ENCODE peak calls at places on chromosomes 7 and 10, in six cellular contexts. One of them, this sample, is unnamed.

GRCh38 chr7:90455163-90456030 is 14.0 kb upstream of the PTTG1IP2 start:
- DNase-seq in testis: no peak
- DNase-seq in left ventricle myocardium inferior: no peak
- DNase-seq in SK-N-SH: peak; percentile 61
- DNase-seq in mammary epithelial cell: peak; percentile 41
- DNase-seq in hepatocyte: peak; percentile 51
- DNase-seq in this sample: no peak

GRCh38 chr10:33336606-33337334 is 2.3 kb upstream of the NRP1 start:
- DNase-seq in testis: peak; percentile 45
- DNase-seq in left ventricle myocardium inferior: peak; percentile 78
- DNase-seq in SK-N-SH: peak; percentile 74
- DNase-seq in mammary epithelial cell: peak; percentile 44
- DNase-seq in hepatocyte: peak; percentile 53
- DNase-seq in this sample: peak; percentile 53

GRCh38 chr7:27106181-27106905 is 3.9 kb upstream of the HOXA2 start:
- DNase-seq in testis: no peak
- DNase-seq in left ventricle myocardium inferior: no peak
- DNase-seq in SK-N-SH: peak; percentile 73
- DNase-seq in mammary epithelial cell: peak; percentile 58
- DNase-seq in hepatocyte: no peak
- DNase-seq in this sample: no peak

GRCh38 chr7:107559864-107560263 is 3.9 kb downstream of the COG5 start:
- DNase-seq in testis: no peak
- DNase-seq in left ventricle myocardium inferior: no peak
- DNase-seq in SK-N-SH: no peak
- DNase-seq in mammary epithelial cell: peak; percentile 55
- DNase-seq in hepatocyte: no peak
- DNase-seq in this sample: no peak

GRCh38 chr10:22911889-22912762 is 15.7 kb upstream of the ARMC3 start:
- DNase-seq in testis: peak; percentile 78
- DNase-seq in left ventricle myocardium inferior: no peak
- DNase-seq in SK-N-SH: peak; percentile 53
- DNase-seq in mammary epithelial cell: no peak
- DNase-seq in hepatocyte: peak; percentile 65
- DNase-seq in this sample: no peak

GRCh38 chr7:111229951-111230350 is 139.0 kb downstream of the LRRN3 start:
- DNase-seq in testis: no peak
- DNase-seq in left ventricle myocardium inferior: no peak
- DNase-seq in SK-N-SH: no peak
- DNase-seq in mammary epithelial cell: no peak
- DNase-seq in hepatocyte: no peak
- DNase-seq in this sample: no peak

GRCh38 chr10:17229717-17229966 is 1.6 kb downstream of the VIM start:
- DNase-seq in testis: no peak
- DNase-seq in left ventricle myocardium inferior: no peak
- DNase-seq in SK-N-SH: no peak
- DNase-seq in mammary epithelial cell: peak; percentile 59
- DNase-seq in hepatocyte: no peak
- DNase-seq in this sample: no peak

GRCh38 chr10:51341216-51341615 is 266.9 kb downstream of the PRKG1 start:
- DNase-seq in testis: no peak
- DNase-seq in left ventricle myocardium inferior: no peak
- DNase-seq in SK-N-SH: no peak
- DNase-seq in mammary epithelial cell: peak; percentile 10
- DNase-seq in hepatocyte: no peak
- DNase-seq in this sample: no peak

GRCh38 chr7:150367677-150368097 is 935 bp upstream of the REPIN1 start:
- DNase-seq in testis: no peak
- DNase-seq in left ventricle myocardium inferior: no peak
- DNase-seq in SK-N-SH: no peak
- DNase-seq in mammary epithelial cell: peak; percentile 72
- DNase-seq in hepatocyte: no peak
- DNase-seq in this sample: no peak

GRCh38 chr7:19403691-19404090 is 258.5 kb upstream of the FERD3L start:
- DNase-seq in testis: no peak
- DNase-seq in left ventricle myocardium inferior: no peak
- DNase-seq in SK-N-SH: no peak
- DNase-seq in mammary epithelial cell: no peak
- DNase-seq in hepatocyte: no peak
- DNase-seq in this sample: no peak

GRCh38 chr10:62000037-62000603 is 98.6 kb downstream of the ARID5B start:
- DNase-seq in testis: no peak
- DNase-seq in left ventricle myocardium inferior: no peak
- DNase-seq in SK-N-SH: no peak
- DNase-seq in mammary epithelial cell: no peak
- DNase-seq in hepatocyte: no peak
- DNase-seq in this sample: no peak

GRCh38 chr10:1410032-1410431 is 327.3 kb downstream of the ADARB2 start:
- DNase-seq in testis: no peak
- DNase-seq in left ventricle myocardium inferior: no peak
- DNase-seq in SK-N-SH: no peak
- DNase-seq in mammary epithelial cell: no peak
- DNase-seq in hepatocyte: no peak
- DNase-seq in this sample: no peak

GRCh38 chr7:132569884-132570614 is 6.2 kb downstream of the PLXNA4 start:
- DNase-seq in testis: no peak
- DNase-seq in left ventricle myocardium inferior: no peak
- DNase-seq in SK-N-SH: no peak
- DNase-seq in mammary epithelial cell: no peak
- DNase-seq in hepatocyte: no peak
- DNase-seq in this sample: no peak
- H3K27me3 ChIP-seq in testis: no peaks in the 10 kb centered on the region
- H3K27me3 ChIP-seq in left ventricle myocardium inferior: peaks cover 40% of the 10 kb centered on the region
- H3K27me3 ChIP-seq in SK-N-SH: peaks cover under 1% of the 10 kb centered on the region
- H3K27me3 ChIP-seq in mammary epithelial cell: peaks cover 28% of the 10 kb centered on the region
- H3K27me3 ChIP-seq in hepatocyte: peaks cover 81% of the 10 kb centered on the region
- H3K27me3 ChIP-seq in this sample: no peaks in the 10 kb centered on the region

DNA sequence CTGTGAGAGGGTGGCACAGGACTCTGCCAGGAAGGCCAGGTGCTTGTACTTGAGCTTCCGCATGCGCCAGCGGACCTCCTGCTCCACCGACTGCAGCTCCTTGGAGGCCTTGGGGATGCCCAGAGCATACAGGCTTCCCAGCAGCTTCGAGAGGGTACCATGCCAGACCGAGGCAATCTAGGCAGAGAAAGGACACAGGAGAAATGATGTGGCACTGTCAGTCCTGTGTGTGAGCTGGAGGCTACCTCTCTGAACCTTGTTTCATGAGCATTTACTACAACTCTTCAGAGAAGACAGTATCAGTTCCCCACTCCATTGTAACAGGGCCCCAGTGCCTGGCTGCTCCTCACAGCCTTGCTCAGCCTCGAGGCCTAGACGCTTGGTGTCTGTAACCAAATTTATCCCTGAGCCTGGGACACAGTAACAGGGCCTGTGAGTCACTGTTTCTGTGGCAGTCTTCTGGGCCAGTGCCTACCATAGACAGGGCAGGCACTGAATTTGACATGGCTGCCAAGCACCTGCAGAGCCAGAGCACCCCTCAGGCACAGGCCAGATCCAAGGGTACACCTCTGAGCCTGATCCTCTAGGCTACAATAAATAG is 5.8 kb downstream of the TBRG4 start:
- DNase-seq in testis: no peak
- DNase-seq in left ventricle myocardium inferior: no peak
- DNase-seq in SK-N-SH: no peak
- DNase-seq in mammary epithelial cell: no peak
- DNase-seq in hepatocyte: no peak
- DNase-seq in this sample: no peak
- H3K36me3 ChIP-seq in testis: no peaks in the 10 kb centered on the region
- H3K36me3 ChIP-seq in left ventricle myocardium inferior: peaks cover 84% of the 10 kb centered on the region
- H3K36me3 ChIP-seq in SK-N-SH: peaks cover 87% of the 10 kb centered on the region
- H3K36me3 ChIP-seq in mammary epithelial cell: peaks cover 55% of the 10 kb centered on the region
- H3K36me3 ChIP-seq in hepatocyte: no peaks in the 10 kb centered on the region
- H3K36me3 ChIP-seq in this sample: peaks cover 78% of the 10 kb centered on the region

DNA sequence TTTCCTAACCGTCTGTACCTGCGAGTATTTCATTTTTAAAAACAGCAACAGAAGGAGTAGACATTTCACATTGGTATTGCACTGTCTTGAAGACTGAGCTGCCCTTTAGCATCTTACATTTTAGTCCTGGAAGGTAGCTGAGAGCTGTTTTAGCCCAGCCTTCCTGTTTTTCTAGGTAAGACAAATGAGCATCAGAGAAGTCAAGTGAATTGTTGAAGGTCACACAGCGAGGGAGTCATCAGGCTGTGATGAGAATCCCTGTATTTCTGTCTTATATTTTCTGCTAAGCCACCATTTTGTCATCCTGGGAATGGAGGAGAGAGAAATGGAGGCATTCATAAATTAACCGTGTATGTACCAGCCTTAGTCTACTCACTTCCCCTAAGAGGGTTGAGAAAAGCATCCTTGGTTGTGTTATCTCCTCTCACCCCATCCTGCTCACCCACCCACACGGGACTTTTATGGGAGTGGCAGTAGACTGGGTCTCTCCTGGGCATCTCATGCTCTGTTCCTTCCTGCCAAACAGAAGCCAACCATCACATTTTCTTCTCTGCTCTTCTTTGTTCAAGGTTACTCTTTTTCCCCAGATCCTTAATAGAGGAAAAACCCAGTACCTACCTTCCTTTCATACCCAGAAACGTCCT is 8.5 kb downstream of the RBM20 start:
- DNase-seq in testis: no peak
- DNase-seq in left ventricle myocardium inferior: no peak
- DNase-seq in SK-N-SH: no peak
- DNase-seq in mammary epithelial cell: no peak
- DNase-seq in hepatocyte: no peak
- DNase-seq in this sample: no peak
- H3K27ac ChIP-seq in testis: no peak overlapping the region
- H3K27ac ChIP-seq in left ventricle myocardium inferior: peak overlapping the region; percentile 90
- H3K27ac ChIP-seq in SK-N-SH: no peak overlapping the region
- H3K27ac ChIP-seq in mammary epithelial cell: no peak overlapping the region
- H3K27ac ChIP-seq in hepatocyte: no peak overlapping the region
- H3K27ac ChIP-seq in this sample: no peak overlapping the region

GRCh38 chr10:133028158-133028557 is 59.6 kb upstream of the ADGRA1 start:
- DNase-seq in testis: no peak
- DNase-seq in left ventricle myocardium inferior: no peak
- DNase-seq in SK-N-SH: no peak
- DNase-seq in mammary epithelial cell: no peak
- DNase-seq in hepatocyte: no peak
- DNase-seq in this sample: no peak

GRCh38 chr10:133027480-133027879 is 60.2 kb upstream of the ADGRA1 start:
- DNase-seq in testis: no peak
- DNase-seq in left ventricle myocardium inferior: no peak
- DNase-seq in SK-N-SH: no peak
- DNase-seq in mammary epithelial cell: no peak
- DNase-seq in hepatocyte: no peak
- DNase-seq in this sample: no peak

GRCh38 chr10:133030126-133030525 is 57.6 kb upstream of the ADGRA1 start:
- DNase-seq in testis: no peak
- DNase-seq in left ventricle myocardium inferior: no peak
- DNase-seq in SK-N-SH: no peak
- DNase-seq in mammary epithelial cell: no peak
- DNase-seq in hepatocyte: no peak
- DNase-seq in this sample: no peak

GRCh38 chr10:133030791-133031190 is 56.9 kb upstream of the ADGRA1 start:
- DNase-seq in testis: no peak
- DNase-seq in left ventricle myocardium inferior: no peak
- DNase-seq in SK-N-SH: no peak
- DNase-seq in mammary epithelial cell: peak; percentile 2
- DNase-seq in hepatocyte: no peak
- DNase-seq in this sample: peak; percentile 37

GRCh38 chr10:133028956-133029355 is 58.8 kb upstream of the ADGRA1 start:
- DNase-seq in testis: no peak
- DNase-seq in left ventricle myocardium inferior: no peak
- DNase-seq in SK-N-SH: no peak
- DNase-seq in mammary epithelial cell: no peak
- DNase-seq in hepatocyte: no peak
- DNase-seq in this sample: no peak
- H3K27me3 ChIP-seq in testis: no peaks in the 10 kb centered on the region
- H3K27me3 ChIP-seq in left ventricle myocardium inferior: peaks cover 94% of the 10 kb centered on the region
- H3K27me3 ChIP-seq in SK-N-SH: no peaks in the 10 kb centered on the region
- H3K27me3 ChIP-seq in mammary epithelial cell: no peaks in the 10 kb centered on the region
- H3K27me3 ChIP-seq in hepatocyte: no peaks in the 10 kb centered on the region
- H3K27me3 ChIP-seq in this sample: no peaks in the 10 kb centered on the region